ENCODE peak calls at places on chromosomes 6 and 20, in ten cellular contexts. One of them, this sample, is unnamed.

GRCh38 chr20:62406635-62407176 is 379 bp downstream of the CABLES2 start:
- DNase-seq in heart right ventricle: peak
- DNase-seq in MCF 10A: no peak
- DNase-seq in IMR-90: no peak
- DNase-seq in cardiac fibroblast: no peak
- DNase-seq in astrocyte of the spinal cord: no peak
- DNase-seq in uterus: peak
- DNase-seq in AG04450: no peak
- DNase-seq in upper lobe of right lung: no peak
- DNase-seq in coronary artery: no peak
- DNase-seq in this sample: no peak

GRCh38 chr6:8627085-8627861 is 191.9 kb upstream of the SLC35B3 start:
- DNase-seq in coronary artery: no peak
- DNase-seq in MCF 10A: peak
- DNase-seq in cardiac fibroblast: no peak
- DNase-seq in astrocyte of the spinal cord: peak
- DNase-seq in IMR-90: no peak
- DNase-seq in AG04450: no peak
- DNase-seq in uterus: no peak
- DNase-seq in heart right ventricle: no peak
- DNase-seq in upper lobe of right lung: no peak
- DNase-seq in this sample: no peak

GRCh38 chr6:162964703-162965140 is 236.9 kb downstream of the PACRG start:
- DNase-seq in cardiac fibroblast: peak
- DNase-seq in uterus: peak
- DNase-seq in AG04450: peak
- DNase-seq in upper lobe of right lung: no peak
- DNase-seq in heart right ventricle: no peak
- DNase-seq in coronary artery: no peak
- DNase-seq in IMR-90: peak
- DNase-seq in astrocyte of the spinal cord: peak
- DNase-seq in MCF 10A: peak
- DNase-seq in this sample: no peak

GRCh38 chr6:153024401-153025017 is 22.0 kb upstream of the MTRF1L start:
- DNase-seq in cardiac fibroblast: peak
- DNase-seq in upper lobe of right lung: no peak
- DNase-seq in IMR-90: peak
- DNase-seq in uterus: peak
- DNase-seq in astrocyte of the spinal cord: peak
- DNase-seq in heart right ventricle: no peak
- DNase-seq in coronary artery: no peak
- DNase-seq in AG04450: no peak
- DNase-seq in MCF 10A: peak
- DNase-seq in this sample: peak

GRCh38 chr6:111423960-111424846 is 58.8 kb downstream of the REV3L start:
- DNase-seq in IMR-90: peak
- DNase-seq in AG04450: no peak
- DNase-seq in MCF 10A: peak
- DNase-seq in astrocyte of the spinal cord: peak
- DNase-seq in heart right ventricle: no peak
- DNase-seq in upper lobe of right lung: no peak
- DNase-seq in coronary artery: no peak
- DNase-seq in cardiac fibroblast: peak
- DNase-seq in uterus: no peak
- DNase-seq in this sample: peak

GRCh38 chr20:58639182-58640146 is 11.6 kb upstream of the STX16 start:
- DNase-seq in MCF 10A: no peak
- DNase-seq in cardiac fibroblast: no peak
- DNase-seq in IMR-90: no peak
- DNase-seq in astrocyte of the spinal cord: no peak
- DNase-seq in upper lobe of right lung: peak
- DNase-seq in AG04450: no peak
- DNase-seq in heart right ventricle: no peak
- DNase-seq in coronary artery: peak
- DNase-seq in uterus: no peak
- DNase-seq in this sample: no peak

GRCh38 chr20:44765647-44766367 is 20.1 kb downstream of the KCNK15 start:
- DNase-seq in cardiac fibroblast: peak
- DNase-seq in astrocyte of the spinal cord: no peak
- DNase-seq in uterus: no peak
- DNase-seq in AG04450: no peak
- DNase-seq in MCF 10A: peak
- DNase-seq in upper lobe of right lung: no peak
- DNase-seq in IMR-90: no peak
- DNase-seq in heart right ventricle: no peak
- DNase-seq in coronary artery: no peak
- DNase-seq in this sample: peak

GRCh38 chr6:131982740-131983259 is 31.6 kb upstream of the CCN2 start:
- DNase-seq in astrocyte of the spinal cord: peak
- DNase-seq in cardiac fibroblast: peak
- DNase-seq in IMR-90: peak
- DNase-seq in AG04450: peak
- DNase-seq in MCF 10A: peak
- DNase-seq in uterus: no peak
- DNase-seq in coronary artery: no peak
- DNase-seq in heart right ventricle: no peak
- DNase-seq in upper lobe of right lung: no peak
- DNase-seq in this sample: no peak

GRCh38 chr20:61041481-61041880 is 210.6 kb upstream of the CDH4 start:
- DNase-seq in AG04450: no peak
- DNase-seq in coronary artery: no peak
- DNase-seq in astrocyte of the spinal cord: no peak
- DNase-seq in MCF 10A: no peak
- DNase-seq in cardiac fibroblast: no peak
- DNase-seq in IMR-90: no peak
- DNase-seq in upper lobe of right lung: no peak
- DNase-seq in heart right ventricle: no peak
- DNase-seq in uterus: no peak
- DNase-seq in this sample: no peak

GRCh38 chr20:61701802-61702201 is 363.9 kb downstream of the TAF4 start:
- DNase-seq in coronary artery: no peak
- DNase-seq in MCF 10A: no peak
- DNase-seq in AG04450: no peak
- DNase-seq in astrocyte of the spinal cord: no peak
- DNase-seq in heart right ventricle: no peak
- DNase-seq in upper lobe of right lung: no peak
- DNase-seq in IMR-90: no peak
- DNase-seq in cardiac fibroblast: no peak
- DNase-seq in uterus: no peak
- DNase-seq in this sample: no peak

GRCh38 chr20:53736757-53737403 is 143.2 kb upstream of the ZNF217 start:
- DNase-seq in astrocyte of the spinal cord: no peak
- DNase-seq in IMR-90: peak
- DNase-seq in AG04450: no peak
- DNase-seq in heart right ventricle: no peak
- DNase-seq in upper lobe of right lung: no peak
- DNase-seq in coronary artery: no peak
- DNase-seq in MCF 10A: peak
- DNase-seq in uterus: no peak
- DNase-seq in cardiac fibroblast: peak
- DNase-seq in this sample: peak

GRCh38 chr6:48078092-48078491 is 32.9 kb downstream of the PTCHD4 start:
- DNase-seq in astrocyte of the spinal cord: no peak
- DNase-seq in coronary artery: no peak
- DNase-seq in heart right ventricle: no peak
- DNase-seq in MCF 10A: peak
- DNase-seq in cardiac fibroblast: no peak
- DNase-seq in IMR-90: no peak
- DNase-seq in uterus: no peak
- DNase-seq in upper lobe of right lung: no peak
- DNase-seq in AG04450: no peak
- DNase-seq in this sample: no peak

GRCh38 chr20:38307371-38308046 is 3.6 kb downstream of the BPI start:
- DNase-seq in AG04450: no peak
- DNase-seq in uterus: no peak
- DNase-seq in upper lobe of right lung: no peak
- DNase-seq in cardiac fibroblast: peak
- DNase-seq in heart right ventricle: no peak
- DNase-seq in MCF 10A: peak
- DNase-seq in coronary artery: no peak
- DNase-seq in IMR-90: peak
- DNase-seq in astrocyte of the spinal cord: peak
- DNase-seq in this sample: no peak

GRCh38 chr20:62426678-62427077 is 661 bp downstream of the RBBP8NL start:
- DNase-seq in astrocyte of the spinal cord: no peak
- DNase-seq in IMR-90: no peak
- DNase-seq in AG04450: no peak
- DNase-seq in coronary artery: no peak
- DNase-seq in uterus: no peak
- DNase-seq in cardiac fibroblast: no peak
- DNase-seq in MCF 10A: no peak
- DNase-seq in heart right ventricle: no peak
- DNase-seq in upper lobe of right lung: peak
- DNase-seq in this sample: peak

GRCh38 chr20:57562541-57563465 is 1.9 kb downstream of the PCK1 start:
- DNase-seq in astrocyte of the spinal cord: no peak
- DNase-seq in coronary artery: no peak
- DNase-seq in MCF 10A: no peak
- DNase-seq in IMR-90: no peak
- DNase-seq in upper lobe of right lung: no peak
- DNase-seq in AG04450: no peak
- DNase-seq in heart right ventricle: no peak
- DNase-seq in uterus: no peak
- DNase-seq in cardiac fibroblast: no peak
- DNase-seq in this sample: no peak

GRCh38 chr6:74645108-74645849 is 560.6 kb downstream of the COL12A1 start:
- DNase-seq in MCF 10A: no peak
- DNase-seq in cardiac fibroblast: no peak
- DNase-seq in upper lobe of right lung: no peak
- DNase-seq in IMR-90: no peak
- DNase-seq in uterus: no peak
- DNase-seq in heart right ventricle: no peak
- DNase-seq in AG04450: no peak
- DNase-seq in coronary artery: no peak
- DNase-seq in astrocyte of the spinal cord: no peak
- DNase-seq in this sample: no peak

GRCh38 chr20:46182271-46182670 is 64.2 kb downstream of the CD40 start:
- DNase-seq in AG04450: no peak
- DNase-seq in uterus: no peak
- DNase-seq in upper lobe of right lung: no peak
- DNase-seq in coronary artery: no peak
- DNase-seq in MCF 10A: no peak
- DNase-seq in IMR-90: no peak
- DNase-seq in astrocyte of the spinal cord: no peak
- DNase-seq in cardiac fibroblast: no peak
- DNase-seq in heart right ventricle: no peak
- DNase-seq in this sample: no peak

GRCh38 chr6:35468980-35469710 is 944 bp downstream of the RPL10A start:
- DNase-seq in upper lobe of right lung: peak
- DNase-seq in cardiac fibroblast: no peak
- DNase-seq in MCF 10A: peak
- DNase-seq in astrocyte of the spinal cord: no peak
- DNase-seq in IMR-90: no peak
- DNase-seq in uterus: peak
- DNase-seq in heart right ventricle: no peak
- DNase-seq in AG04450: no peak
- DNase-seq in coronary artery: peak
- DNase-seq in this sample: no peak

GRCh38 chr6:31806470-31807272 is at the start of gene LSM2:
- DNase-seq in coronary artery: peak
- DNase-seq in astrocyte of the spinal cord: peak
- DNase-seq in heart right ventricle: peak
- DNase-seq in cardiac fibroblast: peak
- DNase-seq in MCF 10A: peak
- DNase-seq in uterus: peak
- DNase-seq in IMR-90: peak
- DNase-seq in AG04450: peak
- DNase-seq in upper lobe of right lung: peak
- DNase-seq in this sample: peak
- TF ChIP-seq CTCF in coronary artery: no peak
- TF ChIP-seq CTCF in astrocyte of the spinal cord: peak
- TF ChIP-seq CTCF in heart right ventricle: peak
- TF ChIP-seq CTCF in cardiac fibroblast: no peak
- TF ChIP-seq CTCF in MCF 10A: peak
- TF ChIP-seq CTCF in uterus: peak
- TF ChIP-seq CTCF in IMR-90: peak
- TF ChIP-seq CTCF in AG04450: peak
- TF ChIP-seq CTCF in upper lobe of right lung: peak
- TF ChIP-seq CTCF in this sample: peak

GRCh38 chr6:87654880-87655454 is 47.1 kb downstream of the AKIRIN2 start:
- DNase-seq in MCF 10A: no peak
- DNase-seq in uterus: no peak
- DNase-seq in upper lobe of right lung: no peak
- DNase-seq in AG04450: no peak
- DNase-seq in heart right ventricle: no peak
- DNase-seq in cardiac fibroblast: no peak
- DNase-seq in astrocyte of the spinal cord: no peak
- DNase-seq in coronary artery: no peak
- DNase-seq in IMR-90: peak
- DNase-seq in this sample: no peak
- TF ChIP-seq CTCF in MCF 10A: no peak
- TF ChIP-seq CTCF in uterus: no peak
- TF ChIP-seq CTCF in upper lobe of right lung: no peak
- TF ChIP-seq CTCF in AG04450: no peak
- TF ChIP-seq CTCF in heart right ventricle: no peak
- TF ChIP-seq CTCF in cardiac fibroblast: no peak
- TF ChIP-seq CTCF in astrocyte of the spinal cord: no peak
- TF ChIP-seq CTCF in coronary artery: no peak
- TF ChIP-seq CTCF in IMR-90: no peak
- TF ChIP-seq CTCF in this sample: no peak

GRCh38 chr6:39313526-39314272 is 520 bp downstream of the KCNK17 start:
- DNase-seq in heart right ventricle: no peak
- DNase-seq in uterus: no peak
- DNase-seq in MCF 10A: no peak
- DNase-seq in cardiac fibroblast: no peak
- DNase-seq in upper lobe of right lung: no peak
- DNase-seq in IMR-90: no peak
- DNase-seq in coronary artery: no peak
- DNase-seq in AG04450: no peak
- DNase-seq in astrocyte of the spinal cord: no peak
- DNase-seq in this sample: no peak
- TF ChIP-seq CTCF in heart right ventricle: no peak
- TF ChIP-seq CTCF in uterus: no peak
- TF ChIP-seq CTCF in MCF 10A: no peak
- TF ChIP-seq CTCF in cardiac fibroblast: no peak
- TF ChIP-seq CTCF in upper lobe of right lung: no peak
- TF ChIP-seq CTCF in IMR-90: no peak
- TF ChIP-seq CTCF in coronary artery: no peak
- TF ChIP-seq CTCF in AG04450: no peak
- TF ChIP-seq CTCF in astrocyte of the spinal cord: no peak
- TF ChIP-seq CTCF in this sample: no peak

GRCh38 chr20:20664795-20665194 is 47.6 kb downstream of the RALGAPA2 start:
- DNase-seq in upper lobe of right lung: no peak
- DNase-seq in coronary artery: no peak
- DNase-seq in AG04450: no peak
- DNase-seq in uterus: no peak
- DNase-seq in heart right ventricle: no peak
- DNase-seq in IMR-90: no peak
- DNase-seq in astrocyte of the spinal cord: peak
- DNase-seq in MCF 10A: peak
- DNase-seq in cardiac fibroblast: peak
- DNase-seq in this sample: no peak
- TF ChIP-seq CTCF in upper lobe of right lung: peak
- TF ChIP-seq CTCF in coronary artery: no peak
- TF ChIP-seq CTCF in AG04450: no peak
- TF ChIP-seq CTCF in uterus: peak
- TF ChIP-seq CTCF in heart right ventricle: peak
- TF ChIP-seq CTCF in IMR-90: peak
- TF ChIP-seq CTCF in astrocyte of the spinal cord: peak
- TF ChIP-seq CTCF in MCF 10A: peak
- TF ChIP-seq CTCF in cardiac fibroblast: peak
- TF ChIP-seq CTCF in this sample: no peak

GRCh38 chr6:138945354-138945753 is 42.7 kb downstream of the REPS1 start:
- DNase-seq in astrocyte of the spinal cord: no peak
- DNase-seq in cardiac fibroblast: no peak
- DNase-seq in IMR-90: no peak
- DNase-seq in heart right ventricle: no peak
- DNase-seq in MCF 10A: no peak
- DNase-seq in upper lobe of right lung: no peak
- DNase-seq in AG04450: no peak
- DNase-seq in uterus: no peak
- DNase-seq in coronary artery: no peak
- DNase-seq in this sample: peak
- TF ChIP-seq CTCF in astrocyte of the spinal cord: no peak
- TF ChIP-seq CTCF in cardiac fibroblast: peak
- TF ChIP-seq CTCF in IMR-90: no peak
- TF ChIP-seq CTCF in heart right ventricle: no peak
- TF ChIP-seq CTCF in MCF 10A: peak
- TF ChIP-seq CTCF in upper lobe of right lung: no peak
- TF ChIP-seq CTCF in AG04450: peak
- TF ChIP-seq CTCF in uterus: peak
- TF ChIP-seq CTCF in coronary artery: no peak
- TF ChIP-seq CTCF in this sample: no peak